ENCODE peak calls at places on chromosomes 3 and 15, in four cellular contexts. W is cardiac muscle cell, O is epithelial cell of esophagus, Q is esophagus squamous epithelium. Z is an unnamed sample.

GRCh38 chr15:100278596-100279380 is 63.0 kb downstream of the ADAMTS17 start:
- DNase-seq in O (no peak), W (no peak), Q (no peak), Z (no peak)

GRCh38 chr3:177195941-177196472 is 1.3 kb downstream of the TBL1XR1 start:
- DNase-seq in Q (no peak), O (no peak), W (peak; percentile 39), Z (no peak)

GRCh38 chr3:32614956-32615355 is 44.3 kb upstream of the DYNC1LI1 start:
- DNase-seq in O (peak; percentile 55), W (peak; percentile 60), Q (no peak), Z (no peak)

GRCh38 chr3:12946134-12946533 is 104.8 kb upstream of the RPL32 start:
- DNase-seq in Q (no peak), W (no peak), O (no peak), Z (no peak)

GRCh38 chr3:128804017-128804816 is 75.2 kb upstream of the ACAD9 start:
- DNase-seq in W (peak; percentile 59), Q (no peak), O (no peak), Z (peak; percentile 21)

GRCh38 chr3:155024006-155024638 is 56.0 kb upstream of the MME start:
- DNase-seq in O (no peak), W (peak; percentile 67), Q (no peak), Z (no peak)

GRCh38 chr3:44939581-44940036 is 36.4 kb downstream of the ZDHHC3 start:
- DNase-seq in W (peak; percentile 32), O (no peak), Q (no peak), Z (no peak)

GRCh38 chr3:140898340-140899180 is 43.1 kb upstream of the SLC25A36 start:
- DNase-seq in O (peak; percentile 68), W (peak; percentile 84), Q (no peak), Z (no peak)

GRCh38 chr3:182212479-182213076 is 500.9 kb downstream of the SOX2 start:
- DNase-seq in Q (no peak), W (peak; percentile 22), O (peak; percentile 100), Z (no peak)

GRCh38 chr15:72857331-72858065 is 73.9 kb upstream of the ADPGK start:
- DNase-seq in O (peak; percentile 7), Q (no peak), W (no peak), Z (no peak)

GRCh38 chr15:67406257-67406861 is 114.6 kb upstream of the C15orf61 start:
- DNase-seq in Q (no peak), O (peak; percentile 20), W (peak; percentile 15), Z (no peak)

GRCh38 chr15:77419050-77419835 is 661 bp downstream of the PEAK1 start:
- DNase-seq in W (peak; percentile 53), O (peak; percentile 18), Q (no peak), Z (peak; percentile 53)

GRCh38 chr3:134937256-134938023 is 142.4 kb downstream of the EPHB1 start:
- DNase-seq in W (peak; percentile 2), Q (no peak), O (no peak), Z (no peak)

GRCh38 chr15:67806539-67806935 is 18.8 kb upstream of the SKOR1 start:
- DNase-seq in Q (no peak), W (no peak), O (no peak), Z (no peak)

GRCh38 chr15:74950078-74951000 is 6.2 kb downstream of the RPP25 start:
- DNase-seq in W (peak; percentile 80), Q (no peak), O (peak; percentile 75), Z (peak; percentile 69)

GRCh38 chr3:75237041-75237775 is 426.9 kb upstream of the FRG2C start:
- DNase-seq in Q (no peak), O (no peak), W (no peak), Z (no peak)

GRCh38 chr3:49133226-49133951 is 539 bp upstream of the LAMB2 start:
- DNase-seq in W (peak; percentile 92), Q (no peak), O (peak; percentile 92), Z (no peak)

GRCh38 chr3:103437850-103438249 is 1003.0 kb downstream of the ZPLD1 start:
- DNase-seq in Q (no peak), W (no peak), O (no peak), Z (no peak)

GRCh38 chr3:102156426-102156825 is 278.4 kb upstream of the ZPLD1 start:
- DNase-seq in Q (no peak), O (peak; percentile 97), W (peak; percentile 84), Z (no peak)

GRCh38 chr15:35470441-35470840 is 75.5 kb downstream of the DPH6 start:
- DNase-seq in Q (no peak), O (no peak), W (no peak), Z (no peak)

GRCh38 chr3:170056710-170057454 is 19.1 kb downstream of the GPR160 start:
- DNase-seq in W (no peak), Q (no peak), O (peak; percentile 8), Z (no peak)

GRCh38 chr15:100502651-100503050 is 26.1 kb downstream of the CERS3 start:
- DNase-seq in O (no peak), Q (no peak), W (no peak), Z (no peak)

GRCh38 chr15:77528290-77528967 is 104.3 kb downstream of the LINGO1 start:
- DNase-seq in O (no peak), W (no peak), Q (no peak), Z (no peak)

GRCh38 chr3:57227930-57228733 is 603 bp downstream of the APPL1 start:
- DNase-seq in Q (no peak), W (peak; percentile 64), O (peak; percentile 44), Z (peak; percentile 38)

GRCh38 chr3:9820543-9820942 is 10.5 kb downstream of the TTLL3 start:
- DNase-seq in W (no peak), O (no peak), Q (no peak), Z (no peak)

GRCh38 chr3:53320697-53321096 is 26.6 kb downstream of the DCP1A start:
- DNase-seq in W (no peak), Q (no peak), O (peak; percentile 5), Z (no peak)

GRCh38 chr3:107643038-107643883 is 120.5 kb downstream of the BBX start:
- DNase-seq in W (no peak), Q (no peak), O (peak; percentile 43), Z (no peak)

GRCh38 chr3:162704991-162705390 is 1208.4 kb downstream of the OTOL1 start:
- DNase-seq in Q (no peak), W (no peak), O (no peak), Z (no peak)

GRCh38 chr15:70109982-70110381 is 12.3 kb upstream of the TLE3 start:
- DNase-seq in O (no peak), Q (no peak), W (no peak), Z (no peak)

GRCh38 chr15:39400002-39400401 is 180.9 kb upstream of the THBS1 start:
- DNase-seq in Q (no peak), O (no peak), W (no peak), Z (no peak)

GRCh38 chr15:41332788-41333527 is at the start of gene NUSAP1:
- DNase-seq in Q (no peak), W (no peak), O (no peak), Z (no peak)

GRCh38 chr15:25501828-25502446 is 63.1 kb upstream of the UBE3A start:
- DNase-seq in O (peak; percentile 52), Q (no peak), W (peak; percentile 19), Z (no peak)

GRCh38 chr3:145902166-145902565 is 258.8 kb downstream of the PLOD2 start:
- DNase-seq in O (no peak), Q (no peak), W (no peak), Z (no peak)

GRCh38 chr3:119690043-119690656 is 12.7 kb upstream of the CFAP91 start:
- DNase-seq in O (peak; percentile 29), W (peak; percentile 53), Q (no peak), Z (no peak)

GRCh38 chr15:69055251-69055650 is 40.8 kb downstream of the NOX5 start:
- DNase-seq in W (no peak), Q (no peak), O (no peak), Z (no peak)

GRCh38 chr3:139468407-139468806 is 7.9 kb downstream of the RBP2 start:
- DNase-seq in Q (no peak), W (no peak), O (no peak), Z (no peak)

DNA sequence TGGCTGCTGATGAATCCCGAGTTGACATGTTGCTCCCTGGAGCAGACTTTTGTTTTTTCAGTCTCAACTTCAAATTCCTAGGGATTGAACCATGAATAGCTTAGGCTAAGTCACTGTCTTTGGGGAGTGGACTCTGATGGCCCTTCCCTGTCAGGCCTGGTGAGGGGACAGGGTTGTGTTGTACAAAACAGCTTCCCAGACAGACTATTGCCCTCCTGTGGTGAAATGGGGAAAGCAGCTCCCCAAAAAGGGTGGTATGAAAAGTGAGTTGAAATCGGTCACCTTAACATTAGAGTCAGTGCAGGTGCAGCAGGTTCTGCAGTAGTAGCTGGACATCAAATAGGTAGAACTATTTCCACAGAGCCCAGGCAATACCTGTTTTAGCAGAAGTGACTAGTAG is 775.6 kb downstream of the ROBO2 start:
- DNase-seq in Q (no peak), W (no peak), O (peak; percentile 18), Z (no peak)
- TF ChIP-seq CTCF in Q (no peak), W (no peak), O (peak; percentile 41), Z (no peak)

DNA sequence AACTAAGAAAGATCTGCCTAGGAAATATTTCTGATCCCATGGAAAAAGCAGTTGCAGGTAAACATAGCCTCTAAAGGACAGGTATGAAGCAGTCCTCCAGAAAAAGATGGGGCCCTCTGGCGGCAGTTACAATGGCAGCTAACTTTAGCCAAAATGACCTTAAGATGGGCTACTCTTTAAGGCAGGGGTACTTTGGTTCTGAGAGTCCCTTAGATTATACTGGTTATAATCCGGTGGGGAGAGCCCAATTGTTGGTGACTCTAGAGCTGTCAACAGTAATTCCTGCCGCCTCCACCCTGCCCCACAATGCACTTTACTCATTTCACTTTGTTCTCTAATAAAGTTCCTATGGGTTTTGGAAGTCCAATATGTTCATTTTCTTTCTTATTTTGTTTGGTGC is 412.8 kb upstream of the WNT5A start:
- DNase-seq in Q (no peak), O (no peak), W (no peak), Z (no peak)
- TF ChIP-seq CTCF in Q (no peak), O (peak; percentile 23), W (peak; percentile 20), Z (no peak)

DNA sequence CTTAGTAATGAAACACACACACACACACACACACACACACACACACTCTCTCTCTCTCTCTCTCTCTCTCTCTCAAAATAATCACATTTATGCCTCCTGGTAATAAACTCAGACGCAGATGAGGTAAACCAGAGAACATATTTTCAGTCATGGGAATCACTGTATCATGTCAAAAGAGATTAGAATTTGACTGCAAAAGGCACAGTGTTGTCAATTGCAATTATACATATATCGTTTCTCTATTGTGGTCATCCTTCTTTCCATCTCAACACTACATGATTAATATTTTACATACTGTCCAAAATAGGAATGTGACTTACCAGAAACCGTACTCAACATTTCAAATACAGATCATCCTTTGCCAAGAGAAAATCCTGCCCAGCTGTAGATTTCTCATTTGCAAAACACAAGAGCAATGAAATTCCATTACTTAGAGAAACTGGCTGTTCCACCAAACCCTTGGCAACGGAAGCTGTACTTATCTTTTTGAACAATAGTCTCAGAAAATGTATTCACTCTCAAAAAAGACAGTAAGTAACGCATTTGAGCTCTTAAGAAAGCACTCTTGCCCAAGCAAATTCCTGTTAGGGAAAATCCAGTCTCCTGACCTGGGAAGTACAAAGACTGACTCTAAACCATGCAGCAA is 24.3 kb downstream of the PDZRN3 start:
- DNase-seq in Q (no peak), O (no peak), W (peak; percentile 97), Z (no peak)
- TF ChIP-seq CTCF in Q (no peak), O (no peak), W (no peak), Z (no peak)

GRCh38 chr3:66021731-66022131 is 17.0 kb downstream of the MAGI1 start:
- DNase-seq in Q (no peak), O (peak; percentile 86), W (no peak), Z (no peak)

GRCh38 chr3:66019896-66020295 is 18.8 kb downstream of the MAGI1 start:
- DNase-seq in O (no peak), Q (no peak), W (no peak), Z (no peak)

GRCh38 chr3:66014641-66015040 is 24.1 kb downstream of the MAGI1 start:
- DNase-seq in Q (no peak), W (no peak), O (no peak), Z (no peak)

GRCh38 chr3:66017084-66017990 is 21.4 kb downstream of the MAGI1 start:
- DNase-seq in O (no peak), Q (no peak), W (no peak), Z (no peak)

GRCh38 chr3:66018047-66019033 is 20.4 kb downstream of the MAGI1 start:
- DNase-seq in W (no peak), Q (no peak), O (peak; percentile 85), Z (no peak)
- TF ChIP-seq CTCF in W (no peak), Q (no peak), O (no peak), Z (no peak)

Z was measured in natural killer cell.